ENCODE peak calls at places on chromosomes 3 and 15, in six cellular contexts. E, T, O, Q, J and B are unnamed samples.

GRCh38 chr3:164375995-164376394 is 702.3 kb downstream of the SI start:
- DNase-seq in E (no peak), T (no peak), O (no peak), Q (no peak), J (no peak), B (no peak)

GRCh38 chr15:95175914-95176658 is 944.7 kb downstream of the MCTP2 start:
- DNase-seq in E (peak; percentile 70), T (no peak), O (no peak), Q (no peak), J (peak; percentile 81), B (peak; percentile 28)

GRCh38 chr3:182248349-182248880 is 536.7 kb downstream of the SOX2 start:
- DNase-seq in E (no peak), T (peak; percentile 52), O (no peak), Q (no peak), J (peak; percentile 46), B (no peak)

GRCh38 chr3:169053427-169053826 is 610.1 kb downstream of the MECOM start:
- DNase-seq in E (no peak), T (no peak), O (no peak), Q (no peak), J (no peak), B (no peak)

GRCh38 chr3:73299184-73299691 is 237.8 kb downstream of the EBLN2 start:
- DNase-seq in E (no peak), T (no peak), O (no peak), Q (no peak), J (no peak), B (no peak)

GRCh38 chr3:127193341-127193740 is 410 bp downstream of the PRR23E start:
- DNase-seq in E (no peak), T (no peak), O (no peak), Q (peak; percentile 25), J (no peak), B (no peak)

GRCh38 chr3:154139996-154140436 is 18.8 kb downstream of the ARHGEF26 start:
- DNase-seq in E (no peak), T (no peak), O (no peak), Q (no peak), J (no peak), B (no peak)

GRCh38 chr15:49813615-49814014 is 192.8 kb downstream of the DTWD1 start:
- DNase-seq in E (no peak), T (no peak), O (no peak), Q (no peak), J (no peak), B (peak; percentile 43)

GRCh38 chr3:137259709-137260108 is 301.9 kb downstream of the IL20RB start:
- DNase-seq in E (no peak), T (peak; percentile 80), O (no peak), Q (peak; percentile 56), J (peak; percentile 57), B (no peak)

GRCh38 chr15:37101634-37102314 is 1.4 kb upstream of the MEIS2 start:
- DNase-seq in E (peak; percentile 70), T (peak; percentile 55), O (peak; percentile 48), Q (peak; percentile 83), J (peak; percentile 85), B (peak; percentile 88)

GRCh38 chr3:34678580-34678979 is 880.1 kb downstream of the PDCD6IP start:
- DNase-seq in E (no peak), T (peak; percentile 75), O (no peak), Q (no peak), J (peak; percentile 72), B (no peak)

GRCh38 chr3:17551333-17551732 is 191.1 kb downstream of the TBC1D5 start:
- DNase-seq in E (no peak), T (no peak), O (no peak), Q (no peak), J (no peak), B (no peak)

GRCh38 chr15:68311464-68311835 is 33.9 kb downstream of the FEM1B start:
- DNase-seq in E (no peak), T (no peak), O (no peak), Q (no peak), J (no peak), B (no peak)

GRCh38 chr3:27791956-27792355 is 69.8 kb upstream of the EOMES start:
- DNase-seq in E (no peak), T (no peak), O (no peak), Q (no peak), J (no peak), B (no peak)

GRCh38 chr3:150464684-150465083 is 56.6 kb downstream of the TSC22D2 start:
- DNase-seq in E (no peak), T (no peak), O (no peak), Q (no peak), J (no peak), B (no peak)

GRCh38 chr3:185059766-185060165 is 93.1 kb downstream of the C3orf70 start:
- DNase-seq in E (no peak), T (no peak), O (no peak), Q (no peak), J (no peak), B (no peak)

GRCh38 chr3:17629400-17629799 is 113.0 kb downstream of the TBC1D5 start:
- DNase-seq in E (peak; percentile 21), T (no peak), O (no peak), Q (no peak), J (no peak), B (no peak)

GRCh38 chr3:124832782-124833709 is 54.1 kb downstream of the ITGB5 start:
- DNase-seq in E (peak; percentile 95), T (no peak), O (no peak), Q (no peak), J (peak; percentile 41), B (peak; percentile 83)

GRCh38 chr3:129056832-129057231 is 3.7 kb upstream of the GP9 start:
- DNase-seq in E (no peak), T (no peak), O (no peak), Q (no peak), J (no peak), B (no peak)

GRCh38 chr15:28021281-28022039 is 77.7 kb downstream of the OCA2 start:
- DNase-seq in E (peak; percentile 48), T (peak; percentile 86), O (peak; percentile 20), Q (peak; percentile 79), J (peak; percentile 16), B (peak; percentile 32)

GRCh38 chr3:10248984-10249748 is 907 bp downstream of the TATDN2 start:
- DNase-seq in E (peak; percentile 2), T (peak; percentile 45), O (peak; percentile 18), Q (peak; percentile 43), J (peak; percentile 10), B (peak; percentile 45)
- H3K4ac ChIP-seq in E (peak overlapping the region; percentile 53), T (no peak overlapping the region), O (no peak overlapping the region), Q (no peak overlapping the region), J (peak overlapping the region; percentile 94), B (peak overlapping the region; percentile 24)

GRCh38 chr3:53085476-53085875 is 39.6 kb upstream of the SFMBT1 start:
- DNase-seq in E (no peak), T (no peak), O (no peak), Q (no peak), J (no peak), B (no peak)

GRCh38 chr3:53083949-53084309 is 38.1 kb upstream of the SFMBT1 start:
- DNase-seq in E (no peak), T (no peak), O (no peak), Q (no peak), J (no peak), B (no peak)

GRCh38 chr3:53082736-53083135 is 36.9 kb upstream of the SFMBT1 start:
- DNase-seq in E (no peak), T (no peak), O (no peak), Q (peak; percentile 3), J (no peak), B (no peak)

GRCh38 chr3:53084310-53085001 is 38.6 kb upstream of the SFMBT1 start:
- DNase-seq in E (no peak), T (no peak), O (no peak), Q (no peak), J (no peak), B (no peak)

DNA sequence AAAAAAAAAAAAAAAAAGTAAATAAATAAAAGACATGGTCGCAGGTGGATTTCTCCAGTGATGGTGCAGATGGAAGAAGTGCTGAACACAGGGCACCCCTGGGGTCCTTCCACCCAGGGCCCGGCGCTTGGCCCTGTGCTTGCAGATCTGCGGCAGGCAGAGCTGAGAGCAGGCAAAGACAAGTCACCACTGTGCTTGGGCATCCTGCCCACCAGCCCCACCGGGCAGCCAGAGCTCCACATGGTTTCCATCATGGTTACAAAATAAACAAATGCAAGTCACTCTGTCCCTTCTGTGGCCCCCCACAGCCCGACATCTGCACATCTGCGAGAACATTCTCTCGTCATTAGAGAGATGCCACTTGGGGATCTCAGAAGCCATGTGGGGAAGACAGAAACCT is 37.6 kb upstream of the SFMBT1 start:
- DNase-seq in E (peak; percentile 75), T (no peak), O (no peak), Q (peak; percentile 10), J (no peak), B (peak; percentile 39)
- H3K4me2 ChIP-seq in E (no peak overlapping the region), T (no peak overlapping the region), O (no peak overlapping the region), Q (no peak overlapping the region), J (no peak overlapping the region), B (no peak overlapping the region)

GRCh38 chr15:89136818-89137772 is 48.8 kb downstream of the ABHD2 start:
- DNase-seq in E (peak; percentile 33), T (no peak), O (no peak), Q (no peak), J (peak; percentile 87), B (peak; percentile 36)
- H3K18ac ChIP-seq in E (peak overlapping the region; percentile 81), T (no peak overlapping the region), O (no peak overlapping the region), Q (no peak overlapping the region), J (no peak overlapping the region), B (no peak overlapping the region)

GRCh38 chr3:9915252-9916141 is 1.4 kb upstream of the IL17RC start:
- DNase-seq in E (peak; percentile 52), T (peak; percentile 81), O (no peak), Q (peak; percentile 64), J (peak; percentile 77), B (peak; percentile 76)

GRCh38 chr3:9918261-9919038 is 1.6 kb downstream of the IL17RC start:
- DNase-seq in E (no peak), T (no peak), O (no peak), Q (no peak), J (no peak), B (no peak)

GRCh38 chr3:9917820-9918219 is 922 bp downstream of the IL17RC start:
- DNase-seq in E (no peak), T (no peak), O (no peak), Q (no peak), J (no peak), B (no peak)

GRCh38 chr3:9916346-9916733 is 558 bp upstream of the IL17RC start:
- DNase-seq in E (peak; percentile 48), T (peak; percentile 37), O (no peak), Q (no peak), J (peak; percentile 59), B (peak; percentile 57)

DNA sequence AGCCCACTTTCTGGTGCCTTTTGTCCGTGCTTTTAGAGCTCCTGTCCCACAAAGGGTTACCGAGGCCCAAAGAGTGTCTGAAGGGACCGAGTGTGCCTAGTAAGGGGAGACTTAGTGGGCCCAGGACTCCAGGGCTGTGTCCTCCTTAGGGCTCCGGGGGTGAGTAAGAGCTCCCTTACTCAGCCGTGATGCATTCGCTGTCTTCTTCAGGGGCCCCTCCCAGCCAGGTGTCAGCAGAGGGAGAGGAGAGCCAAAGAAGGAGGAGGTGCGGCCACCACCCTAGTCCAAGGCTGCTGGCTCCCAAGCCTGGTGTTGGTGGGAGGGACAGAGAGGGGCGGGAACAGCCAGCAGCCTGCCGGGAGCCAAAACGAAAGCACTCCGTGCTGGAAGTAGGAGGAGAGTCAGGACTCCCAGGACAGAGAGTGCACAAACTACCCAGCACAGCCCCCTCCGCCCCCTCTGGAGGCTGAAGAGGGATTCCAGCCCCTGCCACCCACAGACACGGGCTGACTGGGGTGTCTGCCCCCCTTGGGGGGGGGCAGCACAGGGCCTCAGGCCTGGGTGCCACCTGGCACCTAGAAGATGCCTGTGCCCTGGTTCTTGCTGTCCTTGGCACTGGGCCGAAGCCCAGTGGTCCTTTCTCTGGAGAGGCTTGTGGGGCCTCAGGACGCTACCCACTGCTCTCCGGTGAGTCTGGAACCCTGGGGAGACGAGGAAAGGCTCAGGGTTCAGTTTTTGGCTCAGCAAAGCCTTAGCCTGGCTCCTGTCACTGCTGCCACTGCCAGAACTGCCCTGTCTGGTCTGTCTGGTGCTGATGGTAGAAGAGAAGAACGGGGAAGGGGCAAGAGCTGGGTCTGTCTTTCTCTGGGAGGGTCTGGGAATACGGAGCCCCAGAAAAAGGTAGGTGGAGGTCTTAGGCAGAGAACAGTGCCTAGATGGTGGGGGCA is at the start of gene IL17RC:
- DNase-seq in E (peak; percentile 84), T (peak; percentile 95), O (no peak), Q (peak; percentile 95), J (peak; percentile 94), B (peak; percentile 92)
- H3K4ac ChIP-seq in E (peak within 1 kb of the TSS; percentile 96), T (peak within 1 kb of the TSS; percentile 5), O (peak within 1 kb of the TSS; percentile 85), Q (no peak within 1 kb of the TSS), J (peak within 1 kb of the TSS; percentile 25), B (peak within 1 kb of the TSS; percentile 79)